ENCODE peak calls at places on chromosomes 12 and 14, in eight cellular contexts. One of them, this sample, is unnamed.

GRCh38 chr14:75182820-75183219 is 6.4 kb upstream of the TMED10 start:
- DNase-seq in stimulated activated CD8-positive, alpha-beta memory T cell treated with anti-CD3 and anti-CD28 coated beads, Interleukin-12 subunit alpha, Interleukin-12 subunit beta, amount 100 ng/mL, for 4 hours: no peak
- DNase-seq in T-helper 9 cell: no peak
- DNase-seq in bronchial epithelial cell: peak
- DNase-seq in fibroblast of the conjunctiva: peak
- DNase-seq in epithelial cell of esophagus: peak
- DNase-seq in fibroblast of villous mesenchyme: peak
- DNase-seq in AG10803: peak
- DNase-seq in this sample: no peak

GRCh38 chr12:89632778-89633177 is 75.9 kb downstream of the ATP2B1 start:
- DNase-seq in stimulated activated CD8-positive, alpha-beta memory T cell treated with anti-CD3 and anti-CD28 coated beads, Interleukin-12 subunit alpha, Interleukin-12 subunit beta, amount 100 ng/mL, for 4 hours: no peak
- DNase-seq in T-helper 9 cell: no peak
- DNase-seq in bronchial epithelial cell: no peak
- DNase-seq in fibroblast of the conjunctiva: no peak
- DNase-seq in epithelial cell of esophagus: no peak
- DNase-seq in fibroblast of villous mesenchyme: no peak
- DNase-seq in AG10803: no peak
- DNase-seq in this sample: no peak

GRCh38 chr14:35051796-35052195 is 5.7 kb downstream of the FAM177A1 start:
- DNase-seq in stimulated activated CD8-positive, alpha-beta memory T cell treated with anti-CD3 and anti-CD28 coated beads, Interleukin-12 subunit alpha, Interleukin-12 subunit beta, amount 100 ng/mL, for 4 hours: no peak
- DNase-seq in T-helper 9 cell: no peak
- DNase-seq in bronchial epithelial cell: no peak
- DNase-seq in fibroblast of the conjunctiva: no peak
- DNase-seq in epithelial cell of esophagus: no peak
- DNase-seq in fibroblast of villous mesenchyme: peak
- DNase-seq in AG10803: no peak
- DNase-seq in this sample: no peak

GRCh38 chr14:101394374-101394773 is 166.9 kb upstream of the DIO3 start:
- DNase-seq in stimulated activated CD8-positive, alpha-beta memory T cell treated with anti-CD3 and anti-CD28 coated beads, Interleukin-12 subunit alpha, Interleukin-12 subunit beta, amount 100 ng/mL, for 4 hours: no peak
- DNase-seq in T-helper 9 cell: no peak
- DNase-seq in bronchial epithelial cell: no peak
- DNase-seq in fibroblast of the conjunctiva: no peak
- DNase-seq in epithelial cell of esophagus: no peak
- DNase-seq in fibroblast of villous mesenchyme: no peak
- DNase-seq in AG10803: no peak
- DNase-seq in this sample: no peak

GRCh38 chr14:54881235-54881760 is 21.3 kb downstream of the GCH1 start:
- DNase-seq in stimulated activated CD8-positive, alpha-beta memory T cell treated with anti-CD3 and anti-CD28 coated beads, Interleukin-12 subunit alpha, Interleukin-12 subunit beta, amount 100 ng/mL, for 4 hours: no peak
- DNase-seq in T-helper 9 cell: no peak
- DNase-seq in bronchial epithelial cell: peak
- DNase-seq in fibroblast of the conjunctiva: peak
- DNase-seq in epithelial cell of esophagus: peak
- DNase-seq in fibroblast of villous mesenchyme: peak
- DNase-seq in AG10803: peak
- DNase-seq in this sample: no peak

GRCh38 chr12:67794151-67794550 is 145.6 kb downstream of the DYRK2 start:
- DNase-seq in stimulated activated CD8-positive, alpha-beta memory T cell treated with anti-CD3 and anti-CD28 coated beads, Interleukin-12 subunit alpha, Interleukin-12 subunit beta, amount 100 ng/mL, for 4 hours: no peak
- DNase-seq in T-helper 9 cell: no peak
- DNase-seq in bronchial epithelial cell: no peak
- DNase-seq in fibroblast of the conjunctiva: peak
- DNase-seq in epithelial cell of esophagus: no peak
- DNase-seq in fibroblast of villous mesenchyme: no peak
- DNase-seq in AG10803: no peak
- DNase-seq in this sample: no peak

GRCh38 chr12:94242871-94243270 is 94.5 kb downstream of the PLXNC1 start:
- DNase-seq in stimulated activated CD8-positive, alpha-beta memory T cell treated with anti-CD3 and anti-CD28 coated beads, Interleukin-12 subunit alpha, Interleukin-12 subunit beta, amount 100 ng/mL, for 4 hours: no peak
- DNase-seq in T-helper 9 cell: no peak
- DNase-seq in bronchial epithelial cell: no peak
- DNase-seq in fibroblast of the conjunctiva: no peak
- DNase-seq in epithelial cell of esophagus: no peak
- DNase-seq in fibroblast of villous mesenchyme: no peak
- DNase-seq in AG10803: no peak
- DNase-seq in this sample: no peak

GRCh38 chr12:54701940-54702592 is 53.9 kb upstream of the DCD start:
- DNase-seq in stimulated activated CD8-positive, alpha-beta memory T cell treated with anti-CD3 and anti-CD28 coated beads, Interleukin-12 subunit alpha, Interleukin-12 subunit beta, amount 100 ng/mL, for 4 hours: no peak
- DNase-seq in T-helper 9 cell: no peak
- DNase-seq in bronchial epithelial cell: peak
- DNase-seq in fibroblast of the conjunctiva: peak
- DNase-seq in epithelial cell of esophagus: peak
- DNase-seq in fibroblast of villous mesenchyme: peak
- DNase-seq in AG10803: peak
- DNase-seq in this sample: no peak

GRCh38 chr12:131102493-131102931 is 148.8 kb downstream of the ADGRD1 start:
- DNase-seq in stimulated activated CD8-positive, alpha-beta memory T cell treated with anti-CD3 and anti-CD28 coated beads, Interleukin-12 subunit alpha, Interleukin-12 subunit beta, amount 100 ng/mL, for 4 hours: no peak
- DNase-seq in T-helper 9 cell: no peak
- DNase-seq in bronchial epithelial cell: no peak
- DNase-seq in fibroblast of the conjunctiva: no peak
- DNase-seq in epithelial cell of esophagus: no peak
- DNase-seq in fibroblast of villous mesenchyme: no peak
- DNase-seq in AG10803: no peak
- DNase-seq in this sample: no peak